ENCODE peak calls at places on chromosomes 16 and 17, in eight cellular contexts. Q is K562, M is neural crest cell, V is uterus, L is coronary artery, R is tibial artery, U is cardiac fibroblast, F is ovary. J is an unnamed sample.

GRCh38 chr17:31394544-31394943 is 3.1 kb downstream of the RAB11FIP4 start:
- DNase-seq in R (no peak), U (peak), M (peak), F (peak), Q (peak), L (peak), V (no peak), J (peak)

GRCh38 chr16:88452485-88453216 is 429 bp upstream of the ZFPM1 start:
- DNase-seq in R (peak), Q (peak), V (peak), M (peak), L (peak), F (peak), U (peak), J (peak)

GRCh38 chr16:11254913-11255736 is 879 bp downstream of the SOCS1 start:
- DNase-seq in F (peak), R (peak), L (no peak), V (peak), M (peak), Q (peak), U (peak), J (no peak)

GRCh38 chr16:4944333-4945281 is 7.7 kb upstream of the PPL start:
- DNase-seq in L (peak), F (peak), Q (peak), V (peak), M (no peak), R (peak), U (peak), J (peak)

GRCh38 chr16:28873543-28874201 is 4.6 kb upstream of the ATP2A1 start:
- DNase-seq in M (no peak), U (no peak), R (no peak), F (no peak), V (no peak), Q (peak), L (no peak), J (no peak)

GRCh38 chr16:66856801-66857200 is 12.6 kb downstream of the CA7 start:
- DNase-seq in L (no peak), R (no peak), M (no peak), F (no peak), Q (no peak), U (no peak), V (no peak), J (no peak)

GRCh38 chr16:10895053-10895946 is 18.3 kb downstream of the CIITA start:
- DNase-seq in U (peak), M (peak), Q (peak), V (no peak), F (peak), R (no peak), L (no peak), J (no peak)

GRCh38 chr17:51439395-51440229 is 179.3 kb downstream of the UTP18 start:
- DNase-seq in L (no peak), Q (no peak), R (no peak), F (no peak), M (no peak), U (no peak), V (no peak), J (no peak)

GRCh38 chr17:50684612-50685333 is 22.9 kb downstream of the ANKRD40 start:
- DNase-seq in L (no peak), Q (peak), F (no peak), M (no peak), V (no peak), U (no peak), R (no peak), J (no peak)

GRCh38 chr16:76194621-76195015 is 82.6 kb upstream of the CNTNAP4 start:
- DNase-seq in U (no peak), L (no peak), F (no peak), R (no peak), M (no peak), V (no peak), Q (no peak), J (no peak)

GRCh38 chr17:63740464-63741181 is 976 bp downstream of the STRADA start:
- DNase-seq in L (no peak), F (no peak), V (no peak), Q (no peak), M (no peak), R (no peak), U (peak), J (no peak)

GRCh38 chr17:15258113-15258512 is 7.0 kb downstream of the PMP22 start:
- DNase-seq in U (no peak), V (no peak), M (no peak), L (no peak), Q (no peak), R (no peak), F (no peak), J (no peak)

GRCh38 chr16:87178977-87179376 is 138.2 kb downstream of the C16orf95 start:
- DNase-seq in V (peak), U (peak), R (no peak), Q (no peak), F (peak), M (no peak), L (no peak), J (no peak)

GRCh38 chr16:49487746-49488145 is 114.1 kb downstream of the C16orf78 start:
- DNase-seq in V (no peak), M (no peak), L (no peak), U (no peak), R (peak), Q (no peak), F (peak), J (no peak)

GRCh38 chr17:63881935-63882601 is at the start of gene GH2:
- DNase-seq in M (peak), L (no peak), V (no peak), F (peak), Q (peak), U (peak), R (no peak), J (peak)

GRCh38 chr17:28925912-28926365 is 23.1 kb upstream of the DHRS13 start:
- DNase-seq in F (no peak), U (peak), R (no peak), L (no peak), M (no peak), V (no peak), Q (no peak), J (no peak)

GRCh38 chr17:80024206-80024972 is 11.3 kb downstream of the TBC1D16 start:
- DNase-seq in R (no peak), Q (no peak), F (no peak), V (no peak), M (no peak), L (no peak), U (no peak), J (no peak)

GRCh38 chr16:75580-76501 is 2.2 kb upstream of the MPG start:
- DNase-seq in U (peak), L (peak), V (peak), M (peak), Q (peak), F (peak), R (peak), J (peak)

GRCh38 chr16:67922740-67923139 is 8.9 kb downstream of the CTRL start:
- DNase-seq in L (no peak), M (no peak), R (no peak), Q (no peak), V (no peak), F (no peak), U (no peak), J (no peak)

GRCh38 chr17:17306181-17306580 is 3.0 kb downstream of the NT5M start:
- DNase-seq in R (no peak), F (no peak), Q (no peak), L (no peak), U (no peak), M (no peak), V (no peak), J (no peak)

GRCh38 chr17:40326014-40326831 is 17.2 kb downstream of the RARA start:
- DNase-seq in F (peak), Q (no peak), R (no peak), M (no peak), V (no peak), L (no peak), U (no peak), J (no peak)

GRCh38 chr17:65158081-65158480 is 20.9 kb downstream of the RGS9 start:
- DNase-seq in F (no peak), V (no peak), U (no peak), R (no peak), M (no peak), Q (no peak), L (no peak), J (no peak)

GRCh38 chr17:9273334-9274118 is 252.2 kb downstream of the NTN1 start:
- DNase-seq in Q (no peak), L (no peak), M (no peak), R (peak), V (peak), U (peak), F (peak), J (no peak)

GRCh38 chr17:81717766-81718089 is 5.6 kb downstream of the SLC25A10 start:
- DNase-seq in U (no peak), M (no peak), F (no peak), L (no peak), R (no peak), Q (no peak), V (no peak), J (no peak)

GRCh38 chr17:59807892-59808509 is 84.7 kb downstream of the TUBD1 start:
- DNase-seq in U (no peak), F (no peak), Q (no peak), V (no peak), M (no peak), R (no peak), L (no peak), J (no peak)

GRCh38 chr16:10191096-10191495 is 8.9 kb upstream of the GRIN2A start:
- DNase-seq in V (no peak), R (no peak), M (no peak), L (no peak), Q (no peak), U (no peak), F (no peak), J (no peak)

GRCh38 chr17:17445925-17446665 is 30.7 kb upstream of the MED9 start:
- DNase-seq in F (no peak), R (no peak), U (peak), Q (no peak), L (no peak), M (no peak), V (peak), J (no peak)

GRCh38 chr17:78993241-78993956 is 13.7 kb upstream of the LGALS3BP start:
- DNase-seq in U (peak), V (peak), R (peak), F (peak), Q (peak), M (peak), L (no peak), J (peak)

GRCh38 chr17:57422574-57423164 is 166.3 kb downstream of the MSI2 start:
- DNase-seq in L (no peak), V (no peak), U (peak), M (no peak), R (no peak), F (no peak), Q (no peak), J (no peak)

GRCh38 chr17:2211661-2212327 is 91.8 kb downstream of the SMG6 start:
- DNase-seq in Q (no peak), V (no peak), U (no peak), L (no peak), M (no peak), R (no peak), F (no peak), J (no peak)
- TF ChIP-seq CTCF in Q (no peak), V (no peak), U (no peak), L (no peak), M (no peak), R (no peak), F (no peak), J (no peak)

GRCh38 chr16:58249780-58250478 is 44.9 kb downstream of the PRSS54 start:
- DNase-seq in L (peak), Q (peak), F (peak), V (peak), R (peak), M (peak), U (peak), J (peak)
- TF ChIP-seq CTCF in L (no peak), Q (no peak), F (no peak), V (no peak), R (no peak), M (no peak), U (no peak), J (no peak)

DNA sequence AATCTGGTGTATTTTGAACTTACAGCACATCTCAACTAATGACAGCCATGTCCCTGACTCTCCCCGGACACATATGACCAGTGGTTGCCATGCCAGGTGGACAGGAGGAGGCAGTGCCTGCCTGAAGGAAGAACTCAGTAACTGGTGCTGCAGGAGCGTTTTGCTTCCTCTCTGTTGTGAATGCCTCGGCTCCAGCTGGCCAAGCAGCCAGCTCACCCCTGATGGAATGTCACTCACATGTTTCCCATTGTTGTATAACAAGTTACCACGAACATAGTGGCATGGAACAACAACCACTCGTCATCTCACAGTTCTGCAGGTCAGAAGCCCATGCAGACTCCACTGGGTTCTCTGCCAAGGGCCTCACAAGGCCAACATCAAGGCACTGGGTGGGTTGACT is 20.1 kb upstream of the IRF8 start:
- DNase-seq in R (no peak), L (no peak), U (peak), V (no peak), M (no peak), F (no peak), Q (no peak), J (no peak)
- TF ChIP-seq CTCF in R (no peak), L (no peak), U (no peak), V (no peak), M (no peak), F (no peak), Q (no peak), J (no peak)

DNA sequence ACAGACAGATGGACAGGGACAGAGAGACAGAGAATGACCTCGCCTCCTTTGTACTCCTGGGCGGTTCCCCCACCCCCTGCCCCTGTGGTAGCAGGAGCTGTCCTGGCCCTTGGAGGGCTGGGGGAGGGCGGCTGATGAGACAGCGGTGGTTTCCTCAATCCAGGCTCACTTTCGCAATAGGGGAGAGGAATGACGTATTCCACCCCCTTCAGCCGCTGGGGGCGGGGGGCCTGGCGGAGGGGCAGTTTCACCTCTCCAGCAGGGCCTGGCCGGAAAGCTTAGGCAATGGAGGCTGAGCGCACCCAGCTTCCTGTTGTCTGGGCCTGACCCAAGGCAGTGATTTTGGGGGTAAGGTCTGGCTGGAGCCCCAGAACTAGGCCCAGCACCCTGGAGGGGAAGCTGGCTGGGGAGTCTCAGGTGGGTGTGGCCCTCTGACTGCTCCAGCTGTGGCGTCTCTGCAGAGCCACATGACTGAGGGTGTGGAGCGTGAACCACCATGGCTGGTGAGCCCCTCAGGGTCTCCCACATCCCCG is 7.4 kb downstream of the FMNL1 start:
- DNase-seq in V (peak), R (peak), U (peak), M (no peak), F (peak), Q (peak), L (peak), J (peak)
- TF ChIP-seq CTCF in V (no peak), R (no peak), U (no peak), M (no peak), F (no peak), Q (no peak), L (no peak), J (no peak)

GRCh38 chr17:48767263-48767774 is 38.8 kb upstream of the HOXB13 start:
- DNase-seq in M (no peak), U (no peak), V (no peak), R (no peak), F (no peak), Q (no peak), L (no peak), J (no peak)
- TF ChIP-seq CTCF in M (no peak), U (no peak), V (no peak), R (no peak), F (no peak), Q (peak), L (no peak), J (no peak)

GRCh38 chr17:68288804-68289203 is 2.1 kb downstream of the SLC16A6 start:
- DNase-seq in U (no peak), M (no peak), F (no peak), Q (no peak), R (no peak), L (no peak), V (no peak), J (no peak)
- TF ChIP-seq CTCF in U (no peak), M (no peak), F (no peak), Q (peak), R (no peak), L (no peak), V (no peak), J (no peak)

GRCh38 chr17:47841488-47842308 is 625 bp upstream of the SCRN2 start:
- DNase-seq in L (no peak), Q (no peak), V (no peak), M (no peak), F (no peak), U (no peak), R (no peak), J (no peak)
- TF ChIP-seq CTCF in L (no peak), Q (peak), V (no peak), M (peak), F (no peak), U (no peak), R (no peak), J (no peak)

GRCh38 chr16:23348579-23349469 is 46.7 kb downstream of the SCNN1B start:
- DNase-seq in Q (no peak), R (no peak), M (no peak), V (no peak), F (peak), U (no peak), L (no peak), J (no peak)
- TF ChIP-seq CTCF in Q (peak), R (no peak), M (no peak), V (no peak), F (no peak), U (no peak), L (no peak), J (no peak)